ENCODE peak calls at places on chromosomes 4 and X, in ten cellular contexts. K, H, N, O, L, A, W, T, V and I are unnamed samples.

GRCh38 chrX:129717902-129718301 is 20.9 kb upstream of the XPNPEP2 start:
- DNase-seq in H (peak; percentile 75), O (peak; percentile 59), A (no peak), V (no peak), T (peak; percentile 87), K (no peak), L (no peak), N (no peak), W (peak; percentile 64), I (no peak)

GRCh38 chr4:52107336-52107735 is 56.2 kb downstream of the SPATA18 start:
- DNase-seq in H (peak; percentile 19), W (no peak), A (no peak), K (no peak), N (no peak), L (no peak), V (no peak), O (no peak), T (peak; percentile 59), I (no peak)

GRCh38 chr4:185730849-185731608 is 81.0 kb downstream of the SORBS2 start:
- DNase-seq in O (no peak), W (no peak), L (no peak), V (no peak), H (no peak), A (no peak), T (peak; percentile 51), K (no peak), N (no peak), I (no peak)

GRCh38 chrX:358651-359143 is 28.0 kb downstream of the PPP2R3B start:
- DNase-seq in H (no peak), L (no peak), N (no peak), A (no peak), T (no peak), W (no peak), K (no peak), V (no peak), O (no peak), I (no peak)

GRCh38 chrX:45622538-45622937 is 421.9 kb upstream of the DIPK2B start:
- DNase-seq in H (peak; percentile 15), A (no peak), T (peak; percentile 92), N (no peak), L (no peak), K (no peak), V (no peak), W (peak; percentile 57), O (no peak), I (no peak)

GRCh38 chr4:158002203-158002602 is 170.6 kb downstream of the GASK1B start:
- DNase-seq in W (no peak), H (no peak), V (no peak), O (no peak), K (no peak), L (no peak), T (no peak), N (no peak), A (no peak), I (no peak)

GRCh38 chrX:7891928-7892327 is 35.3 kb downstream of the PNPLA4 start:
- DNase-seq in L (no peak), H (no peak), T (no peak), K (no peak), N (no peak), V (no peak), O (no peak), W (no peak), A (no peak), I (no peak)

GRCh38 chr4:52142816-52143215 is 91.7 kb downstream of the SPATA18 start:
- DNase-seq in A (no peak), H (no peak), T (peak; percentile 73), K (no peak), O (no peak), W (no peak), V (no peak), N (no peak), L (no peak), I (no peak)

GRCh38 chr4:20281453-20281852 is 29.7 kb downstream of the SLIT2 start:
- DNase-seq in N (no peak), O (no peak), V (no peak), H (no peak), K (no peak), L (no peak), W (no peak), A (peak; percentile 6), T (no peak), I (no peak)

GRCh38 chrX:80879143-80879542 is 69.5 kb upstream of the BRWD3 start:
- DNase-seq in T (no peak), V (no peak), K (no peak), N (no peak), H (no peak), W (no peak), A (no peak), L (no peak), O (no peak), I (no peak)

GRCh38 chr4:79897174-79897573 is 175.9 kb downstream of the ANTXR2 start:
- DNase-seq in A (no peak), W (no peak), L (no peak), K (no peak), N (no peak), T (no peak), V (no peak), O (no peak), H (no peak), I (no peak)

GRCh38 chr4:70627620-70628019 is 924 bp upstream of the ENAM start:
- DNase-seq in H (no peak), V (no peak), A (no peak), K (no peak), N (no peak), W (no peak), T (no peak), O (no peak), L (no peak), I (no peak)

GRCh38 chrX:72309297-72310071 is 3.8 kb upstream of the CITED1 start:
- DNase-seq in W (no peak), T (no peak), A (peak; percentile 24), H (no peak), V (no peak), N (no peak), L (no peak), O (no peak), K (no peak), I (no peak)

GRCh38 chrX:32087663-32088062 is 1015.8 kb upstream of the FTHL17 start:
- DNase-seq in L (no peak), A (no peak), N (no peak), O (no peak), W (no peak), V (no peak), T (no peak), H (no peak), K (no peak), I (no peak)

GRCh38 chr4:27472364-27472763 is 611.7 kb downstream of the STIM2 start:
- DNase-seq in T (no peak), V (no peak), W (no peak), N (no peak), O (no peak), H (no peak), K (no peak), L (no peak), A (no peak), I (no peak)

GRCh38 chrX:110026099-110026844 is 23.4 kb downstream of the TMEM164 start:
- DNase-seq in N (peak; percentile 76), T (peak; percentile 49), W (no peak), L (peak; percentile 67), V (no peak), A (peak; percentile 26), K (no peak), H (no peak), O (no peak), I (peak; percentile 60)

GRCh38 chr4:128846063-128846462 is 36.6 kb downstream of the JADE1 start:
- DNase-seq in W (no peak), T (no peak), N (no peak), V (no peak), L (no peak), O (no peak), H (no peak), K (no peak), A (no peak), I (no peak)

GRCh38 chr4:174520655-174521054 is 1.6 kb downstream of the HPGD start:
- DNase-seq in N (no peak), V (no peak), W (no peak), O (no peak), T (no peak), K (no peak), A (no peak), L (no peak), H (no peak), I (no peak)

GRCh38 chr4:121900132-121900983 is 30.1 kb upstream of the BBS7 start:
- DNase-seq in H (peak; percentile 69), L (peak; percentile 35), O (no peak), V (peak; percentile 23), K (peak; percentile 35), N (no peak), T (peak; percentile 64), W (peak; percentile 16), A (peak; percentile 71), I (peak; percentile 33)

GRCh38 chrX:108468486-108468885 is 28.8 kb downstream of the COL4A5 start:
- DNase-seq in T (peak; percentile 46), A (no peak), H (peak; percentile 29), K (no peak), O (no peak), L (no peak), V (no peak), W (no peak), N (no peak), I (no peak)

GRCh38 chr4:53925050-53925605 is 139.3 kb downstream of the CHIC2 start:
- DNase-seq in T (no peak), O (no peak), A (no peak), K (no peak), N (no peak), L (no peak), V (no peak), W (no peak), H (no peak), I (no peak)

GRCh38 chr4:114474401-114474800 is 124.2 kb upstream of the UGT8 start:
- DNase-seq in V (no peak), K (no peak), H (no peak), T (no peak), W (no peak), A (no peak), O (no peak), L (no peak), N (no peak), I (no peak)

GRCh38 chr4:109559983-109560686 is at the start of gene MCUB:
- DNase-seq in L (peak; percentile 89), H (peak; percentile 90), O (peak; percentile 95), V (peak; percentile 93), K (peak; percentile 89), A (peak; percentile 93), T (peak; percentile 85), W (peak; percentile 42), N (peak; percentile 85), I (peak; percentile 79)

GRCh38 chrX:81120936-81121351 is 80.8 kb downstream of the HMGN5 start:
- DNase-seq in L (peak; percentile 51), V (no peak), N (no peak), K (peak; percentile 20), T (peak; percentile 59), W (no peak), H (peak; percentile 75), A (peak; percentile 78), O (no peak), I (peak; percentile 37)

GRCh38 chrX:103344606-103345005 is 11.7 kb upstream of the TCEAL9 start:
- DNase-seq in L (no peak), T (no peak), H (no peak), O (no peak), N (no peak), W (no peak), V (no peak), K (no peak), A (no peak), I (no peak)

GRCh38 chr4:181224826-181225225 is 1018.4 kb upstream of the TENM3 start:
- DNase-seq in T (no peak), H (no peak), A (no peak), N (no peak), L (no peak), K (no peak), W (no peak), V (no peak), O (no peak), I (no peak)

GRCh38 chr4:41432889-41433288 is 105.1 kb upstream of the LIMCH1 start:
- DNase-seq in H (peak; percentile 87), O (no peak), L (no peak), A (peak; percentile 71), V (no peak), W (peak; percentile 84), N (no peak), K (no peak), T (peak; percentile 28), I (no peak)

GRCh38 chr4:78675325-78675724 is 100.8 kb upstream of the BMP2K start:
- DNase-seq in V (no peak), H (no peak), K (no peak), N (no peak), L (no peak), A (no peak), T (no peak), O (no peak), W (no peak), I (no peak)